ENCODE peak calls at places on chromosomes 1 and 21, in four cellular contexts. C is NCI-H1092; U is activated naive CD8-positive, alpha-beta T cell treated with anti-CD3 and anti-CD28 coated beads for 36 hours; Q is activated T-cell treated with anti-CD3 and anti-CD28 coated beads, Interleukin-2, amount 50 U/mL, for 72 hours. P is an unnamed sample.

GRCh38 chr21:40433575-40433974 is 413.4 kb downstream of the DSCAM start:
- DNase-seq in C (no peak), U (no peak), Q (no peak), P (no peak)

GRCh38 chr1:20105856-20106255 is 13.5 kb downstream of the PLA2G2D start:
- DNase-seq in U (no peak), C (no peak), Q (no peak), P (no peak)

GRCh38 chr1:203559523-203559922 is 65.6 kb downstream of the OPTC start:
- DNase-seq in C (no peak), U (no peak), Q (peak), P (peak)

GRCh38 chr1:3353901-3354300 is 100.6 kb upstream of the ARHGEF16 start:
- DNase-seq in U (no peak), Q (no peak), C (no peak), P (no peak)

GRCh38 chr1:46094454-46094853 is 38.0 kb downstream of the PIK3R3 start:
- DNase-seq in Q (no peak), U (no peak), C (no peak), P (no peak)

GRCh38 chr1:93669369-93669768 is 12.3 kb downstream of the BCAR3 start:
- DNase-seq in Q (no peak), C (no peak), U (no peak), P (no peak)

GRCh38 chr1:84143796-84144565 is at the start of gene PRKACB:
- DNase-seq in Q (no peak), U (no peak), C (no peak), P (no peak)

GRCh38 chr1:171754381-171754705 is 12.5 kb upstream of the VAMP4 start:
- DNase-seq in U (no peak), Q (no peak), C (no peak), P (peak)

GRCh38 chr1:195053478-195053877 is 1554.8 kb downstream of the KCNT2 start:
- DNase-seq in C (no peak), U (no peak), Q (no peak), P (no peak)

GRCh38 chr1:189434461-189434860 is 1043.2 kb downstream of the BRINP3 start:
- DNase-seq in C (no peak), U (no peak), Q (no peak), P (no peak)

GRCh38 chr1:61477301-61477700 is 247.6 kb downstream of the TM2D1 start:
- DNase-seq in C (no peak), Q (no peak), U (no peak), P (no peak)

GRCh38 chr1:63713627-63714481 is 60.0 kb upstream of the ROR1 start:
- DNase-seq in U (no peak), C (no peak), Q (no peak), P (peak)

GRCh38 chr1:192810253-192810880 is 1.5 kb downstream of the RGS2 start:
- DNase-seq in C (no peak), Q (no peak), U (no peak), P (no peak)